ENCODE peak calls at places on chromosome 16, in four cellular contexts. W, C, N and M are unnamed samples.

GRCh38 chr16:19560078-19560477 is 4.6 kb downstream of the VPS35L start:
- DNase-seq in W (no peak), C (no peak), N (no peak), M (no peak)

GRCh38 chr16:65249768-65250167 is 127.9 kb upstream of the CDH11 start:
- DNase-seq in W (no peak), C (no peak), N (no peak), M (no peak)

GRCh38 chr16:23869052-23869451 is 33.3 kb downstream of the PRKCB start:
- DNase-seq in W (no peak), C (no peak), N (no peak), M (no peak)

GRCh38 chr16:588639-588888 is 1.3 kb upstream of the RAB40C start:
- DNase-seq in W (no peak), C (no peak), N (no peak), M (peak; percentile 67)

GRCh38 chr16:69326172-69326873 is 4.1 kb downstream of the PDF start:
- DNase-seq in W (peak; percentile 94), C (no peak), N (no peak), M (no peak)

GRCh38 chr16:2030036-2030435 is 3.3 kb downstream of the NHERF2 start:
- DNase-seq in W (no peak), C (no peak), N (no peak), M (no peak)

GRCh38 chr16:9647981-9648701 is 534.1 kb downstream of the GRIN2A start:
- DNase-seq in W (peak; percentile 57), C (no peak), N (peak; percentile 32), M (peak; percentile 49)

GRCh38 chr16:2768403-2769089 is 8.5 kb downstream of the ELOB start:
- DNase-seq in W (no peak), C (no peak), N (peak; percentile 50), M (no peak)

GRCh38 chr16:57906385-57907316 is 64.3 kb downstream of the CNGB1 start:
- DNase-seq in W (no peak), C (no peak), N (no peak), M (no peak)

GRCh38 chr16:2799852-2800226 is 1.6 kb downstream of the PRSS41 start:
- DNase-seq in W (peak; percentile 48), C (no peak), N (no peak), M (no peak)

GRCh38 chr16:87303431-87303930 is 13.7 kb downstream of the C16orf95 start:
- DNase-seq in W (peak; percentile 25), C (no peak), N (peak; percentile 74), M (no peak)

GRCh38 chr16:19872935-19873334 is 11.7 kb downstream of the GPRC5B start:
- DNase-seq in W (no peak), C (no peak), N (no peak), M (no peak)

GRCh38 chr16:5072334-5073278 is 963 bp downstream of the ALG1 start:
- DNase-seq in W (no peak), C (no peak), N (no peak), M (no peak)

GRCh38 chr16:81181013-81181720 is 57.3 kb upstream of the BCO1 start:
- DNase-seq in W (peak; percentile 98), C (peak; percentile 81), N (peak; percentile 70), M (peak; percentile 94)

GRCh38 chr16:87404764-87405625 is 12.9 kb downstream of the MAP1LC3B start:
- DNase-seq in W (no peak), C (no peak), N (no peak), M (no peak)

GRCh38 chr16:73418746-73419145 is 370.8 kb upstream of the ZFHX3 start:
- DNase-seq in W (no peak), C (no peak), N (no peak), M (no peak)

GRCh38 chr16:14337303-14338191 is 266.4 kb downstream of the MRTFB start:
- DNase-seq in W (peak; percentile 73), C (no peak), N (no peak), M (no peak)

GRCh38 chr16:51971184-51971583 is 575.8 kb downstream of the TOX3 start:
- DNase-seq in W (no peak), C (no peak), N (no peak), M (peak; percentile 20)

GRCh38 chr16:69924041-69924775 is 26.9 kb upstream of the CLEC18A start:
- DNase-seq in W (no peak), C (no peak), N (no peak), M (no peak)

GRCh38 chr16:52488837-52489289 is 58.1 kb downstream of the TOX3 start:
- DNase-seq in W (peak; percentile 98), C (no peak), N (no peak), M (no peak)

GRCh38 chr16:17921357-17921978 is 415.1 kb downstream of the NPIPA8 start:
- DNase-seq in W (peak; percentile 64), C (peak; percentile 34), N (peak; percentile 63), M (no peak)

GRCh38 chr16:68289621-68290329 is 21.0 kb downstream of the SLC7A6OS start:
- DNase-seq in W (no peak), C (no peak), N (peak; percentile 88), M (no peak)

GRCh38 chr16:4380131-4381063 is 8.7 kb downstream of the VASN start:
- DNase-seq in W (no peak), C (no peak), N (no peak), M (no peak)

GRCh38 chr16:25037632-25038031 is 22.5 kb upstream of the ARHGAP17 start:
- DNase-seq in W (peak; percentile 30), C (no peak), N (no peak), M (no peak)

GRCh38 chr16:25037221-25037620 is 22.1 kb upstream of the ARHGAP17 start:
- DNase-seq in W (no peak), C (no peak), N (no peak), M (no peak)

GRCh38 chr16:25036561-25036960 is 21.4 kb upstream of the ARHGAP17 start:
- DNase-seq in W (no peak), C (no peak), N (no peak), M (no peak)

GRCh38 chr16:25034916-25035315 is 19.7 kb upstream of the ARHGAP17 start:
- DNase-seq in W (no peak), C (no peak), N (no peak), M (no peak)

DNA sequence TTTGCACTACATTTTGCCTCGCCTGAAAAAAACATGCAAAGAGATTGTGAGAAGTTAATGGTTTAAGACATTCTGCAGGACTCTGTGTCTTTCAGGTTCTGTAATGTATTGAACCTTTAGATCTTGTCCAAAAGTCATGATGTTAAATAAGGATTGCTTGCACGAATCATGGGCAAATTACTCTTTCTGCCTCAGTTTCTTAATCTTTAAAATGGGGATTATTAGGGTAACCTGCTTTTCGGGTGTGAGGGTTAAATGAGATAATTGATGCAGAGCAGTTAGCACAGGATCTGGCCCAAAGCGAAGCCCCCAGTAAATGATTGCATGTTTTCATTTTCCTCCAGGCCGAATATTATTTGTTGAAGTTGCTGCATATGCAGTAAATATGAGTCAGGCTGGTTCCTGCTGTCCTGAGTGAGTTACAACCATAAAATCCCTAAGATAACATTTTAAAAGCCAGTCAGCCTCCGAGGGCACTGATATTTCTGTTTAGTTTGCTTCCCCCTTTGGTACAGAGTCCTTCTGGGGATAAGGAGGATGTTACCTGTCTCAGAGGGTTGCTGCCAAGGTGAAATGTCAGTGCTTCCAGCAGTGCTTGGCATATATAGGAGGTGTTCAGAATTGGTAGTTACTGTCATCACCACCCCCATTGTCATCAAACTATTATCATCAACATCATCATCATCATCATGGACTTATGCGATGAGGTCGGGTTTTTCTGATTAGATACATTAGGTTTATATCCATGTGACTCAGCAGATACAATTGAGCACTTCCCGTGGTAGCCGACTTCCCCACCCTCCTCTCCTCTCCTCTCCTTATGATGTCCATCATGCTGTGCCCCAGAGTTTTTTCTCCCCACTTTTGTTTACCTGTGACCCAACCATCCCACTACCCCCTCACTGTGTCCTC is 20.6 kb upstream of the ARHGAP17 start:
- DNase-seq in W (no peak), C (no peak), N (no peak), M (no peak)
- H3K27ac ChIP-seq in W (no peak overlapping the region), C (no peak overlapping the region), N (no peak overlapping the region), M (no peak overlapping the region)

DNA sequence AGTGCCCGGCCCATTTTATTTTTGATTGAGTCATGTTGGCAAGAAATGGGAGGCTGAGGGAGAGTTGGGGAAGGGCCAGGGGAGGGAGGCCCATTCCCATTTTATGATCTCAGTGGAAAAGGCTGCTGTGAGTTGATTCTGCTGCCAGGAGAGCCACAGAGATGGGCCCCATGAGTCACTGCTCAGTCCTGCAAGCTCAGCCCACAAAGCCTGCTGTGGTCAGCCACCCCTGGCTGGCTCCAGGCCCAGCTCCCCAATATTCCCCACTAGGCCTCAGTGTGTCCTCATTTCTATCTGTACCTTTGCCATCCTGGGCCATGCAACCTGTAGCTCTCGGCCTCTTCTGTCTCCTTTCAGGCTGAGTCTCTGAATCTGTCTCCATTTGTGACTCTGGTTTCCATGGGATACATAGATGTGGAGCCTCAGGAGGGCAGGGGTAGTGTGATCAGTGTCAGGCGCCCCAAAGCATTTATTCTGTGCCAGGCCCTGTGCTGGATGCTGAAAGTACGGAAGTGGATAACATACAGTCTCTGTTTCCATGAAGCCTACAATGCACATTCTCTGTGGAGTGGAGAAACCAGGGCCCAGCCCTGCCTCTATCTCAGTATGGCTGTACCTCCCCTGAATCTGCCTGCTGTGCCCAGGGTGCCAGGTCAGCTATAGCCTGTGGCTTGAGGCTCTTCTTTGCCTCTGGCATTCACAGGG is 1.9 kb upstream of the PLEKHG4 start:
- DNase-seq in W (peak; percentile 35), C (no peak), N (peak; percentile 50), M (peak; percentile 80)
- TF ChIP-seq RNF2 in W (no peak), C (no peak), N (no peak), M (no peak)

GRCh38 chr16:48580925-48581500 is 29.0 kb downstream of the N4BP1 start:
- DNase-seq in W (no peak), C (no peak), N (no peak), M (no peak)

GRCh38 chr16:48586083-48586482 is 23.9 kb downstream of the N4BP1 start:
- DNase-seq in W (no peak), C (no peak), N (no peak), M (no peak)

DNA sequence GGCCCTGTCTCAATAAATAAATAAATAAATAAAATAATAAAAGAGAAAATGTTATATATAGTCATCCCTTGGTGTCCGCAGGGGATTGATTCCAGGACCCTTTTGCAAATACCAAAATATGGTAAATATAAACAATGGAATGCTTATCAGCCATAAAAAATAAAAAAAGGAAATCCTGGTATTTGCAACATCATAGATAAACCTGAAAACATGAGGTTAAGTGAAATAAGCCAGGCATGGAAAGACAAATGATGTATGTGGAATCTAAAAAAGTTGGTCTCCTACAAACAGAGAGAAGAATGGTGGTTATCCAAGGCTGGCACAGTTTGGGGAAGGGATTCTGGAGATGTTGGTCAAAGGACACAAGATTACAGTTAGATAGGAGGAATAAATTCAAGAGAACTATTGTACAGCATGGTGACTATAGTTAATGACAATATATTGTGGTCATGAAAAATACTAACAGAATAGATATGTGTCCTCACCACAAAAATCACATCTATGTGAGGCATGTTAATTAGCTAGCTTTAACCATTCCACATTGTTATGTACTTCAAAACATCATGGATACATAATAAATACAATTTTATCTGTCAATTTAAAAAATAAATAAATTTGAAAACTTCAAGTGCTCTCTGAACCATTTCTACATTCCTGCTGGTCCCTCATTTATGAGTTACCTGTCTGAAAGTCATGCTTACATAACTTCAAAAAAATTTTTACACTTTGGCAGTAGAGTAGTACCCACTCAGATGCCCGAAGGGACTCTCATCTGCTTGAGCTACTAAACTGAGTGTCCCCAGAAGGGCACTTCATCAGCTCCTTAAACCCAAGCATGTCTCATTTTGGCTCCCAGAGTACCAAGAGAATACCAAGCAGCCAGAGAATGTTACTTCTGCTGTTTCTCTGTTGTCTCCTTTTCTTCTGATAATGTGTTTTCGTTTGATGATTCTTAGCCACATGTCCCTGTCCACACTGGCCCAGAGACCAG is 26.6 kb downstream of the N4BP1 start:
- DNase-seq in W (no peak), C (no peak), N (no peak), M (no peak)
- H3K27ac ChIP-seq in W (no peak overlapping the region), C (no peak overlapping the region), N (no peak overlapping the region), M (no peak overlapping the region)

DNA sequence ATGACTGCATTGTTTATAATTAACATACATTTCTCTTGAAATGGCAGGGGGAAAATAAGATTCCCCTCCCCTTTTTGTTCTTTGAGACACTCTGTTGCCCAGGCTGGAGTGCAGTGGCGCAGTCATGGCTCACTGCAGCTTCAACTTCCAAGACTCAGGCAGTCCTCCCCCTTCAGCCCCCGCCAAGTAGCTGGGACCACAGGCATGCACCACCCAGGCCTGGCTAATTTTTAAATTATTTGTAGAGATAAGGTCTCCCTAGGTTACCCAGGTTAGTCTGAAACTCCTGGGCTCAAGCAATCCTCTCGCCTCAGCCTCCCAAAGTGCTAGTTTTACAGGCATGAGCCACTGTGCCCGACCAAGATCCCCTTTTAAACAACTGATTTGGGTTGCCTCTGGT is 67.7 kb downstream of the KATNIP start:
- DNase-seq in W (no peak), C (no peak), N (no peak), M (no peak)
- TF ChIP-seq RNF2 in W (no peak), C (no peak), N (no peak), M (no peak)